ENCODE peak calls at places on chromosomes 1 and 21, in seven cellular contexts. O is IMR-90, P is H9, G is mesenchymal stem cell, U is H1, F is trophoblast cell, W is neuronal stem cell. Z is an unnamed sample.

GRCh38 chr21:42073140-42074099 is 2.3 kb downstream of the UMODL1 start:
- DNase-seq in F (no peak), G (no peak), O (no peak), U (no peak), P (no peak), W (no peak), Z (no peak)

GRCh38 chr1:65067491-65068201 is 80.4 kb upstream of the AK4 start:
- DNase-seq in W (peak), P (peak), G (peak), U (no peak), F (peak), O (peak), Z (peak)

GRCh38 chr1:6509603-6510291 is 18.3 kb upstream of the PLEKHG5 start:
- DNase-seq in O (no peak), P (no peak), U (no peak), W (no peak), F (no peak), G (no peak), Z (no peak)

GRCh38 chr21:39349211-39350093 is 564 bp upstream of the HMGN1 start:
- DNase-seq in O (peak), F (peak), G (peak), W (peak), P (peak), U (peak), Z (peak)

GRCh38 chr1:19323987-19324664 is 12.0 kb downstream of the SLC66A1 start:
- DNase-seq in O (no peak), F (no peak), W (no peak), P (no peak), G (no peak), U (no peak), Z (no peak)

GRCh38 chr1:36455386-36455785 is 5.1 kb upstream of the OSCP1 start:
- DNase-seq in F (no peak), P (no peak), U (no peak), G (no peak), W (no peak), O (no peak), Z (no peak)

GRCh38 chr1:165075725-165076370 is 280.7 kb downstream of the LMX1A start:
- DNase-seq in G (peak), U (no peak), P (peak), W (no peak), F (peak), O (peak), Z (peak)

GRCh38 chr1:115193429-115193828 is 104.1 kb upstream of the TSPAN2 start:
- DNase-seq in W (no peak), U (no peak), O (no peak), F (peak), G (no peak), P (no peak), Z (no peak)

GRCh38 chr1:184945678-184946412 is 28.5 kb downstream of the NIBAN1 start:
- DNase-seq in W (no peak), P (no peak), U (no peak), G (peak), O (peak), F (no peak), Z (no peak)

GRCh38 chr1:50774759-50775351 is 185.2 kb downstream of the FAF1 start:
- DNase-seq in W (peak), O (peak), P (no peak), G (peak), F (peak), U (no peak), Z (peak)

GRCh38 chr1:183279835-183280234 is 93.8 kb downstream of the LAMC2 start:
- DNase-seq in F (peak), O (peak), G (peak), U (no peak), W (no peak), P (no peak), Z (no peak)

GRCh38 chr1:5551274-5551966 is 440.8 kb downstream of the NPHP4 start:
- DNase-seq in P (no peak), W (no peak), U (no peak), F (no peak), O (no peak), G (no peak), Z (no peak)

GRCh38 chr1:54365020-54365797 is 41.0 kb downstream of the SSBP3 start:
- DNase-seq in O (no peak), P (no peak), F (no peak), U (no peak), W (no peak), G (no peak), Z (no peak)

GRCh38 chr21:32423846-32424535 is 11.5 kb downstream of the EVA1C start:
- DNase-seq in G (no peak), P (no peak), F (peak), W (no peak), U (no peak), O (no peak), Z (no peak)

GRCh38 chr1:118039170-118039569 is 109.6 kb downstream of the WDR3 start:
- DNase-seq in U (no peak), P (no peak), W (no peak), G (no peak), F (no peak), O (no peak), Z (no peak)

GRCh38 chr1:205942631-205943159 is 561 bp downstream of the SLC26A9 start:
- DNase-seq in G (no peak), U (no peak), F (no peak), W (no peak), P (no peak), O (no peak), Z (no peak)

GRCh38 chr1:114535401-114535800 is 24.4 kb upstream of the TRIM33 start:
- DNase-seq in U (no peak), W (no peak), F (peak), O (no peak), P (no peak), G (no peak), Z (peak)

GRCh38 chr1:201505505-201505893 is 1.4 kb downstream of the CSRP1 start:
- DNase-seq in G (peak), O (peak), W (no peak), F (no peak), U (no peak), P (peak), Z (peak)

GRCh38 chr1:172269084-172269483 is 151.4 kb upstream of the C1orf105 start:
- DNase-seq in U (no peak), F (no peak), O (no peak), G (no peak), W (no peak), P (no peak), Z (no peak)

GRCh38 chr1:192615055-192615454 is 20.9 kb upstream of the RGS13 start:
- DNase-seq in P (no peak), F (no peak), U (no peak), G (no peak), O (no peak), W (no peak), Z (no peak)
- H2BK5ac ChIP-seq in P (no peak), F (no peak), U (no peak), G (no peak), O (no peak), W (no peak), Z (no peak)

GRCh38 chr1:3542635-3543034 is 68.7 kb downstream of the MEGF6 start:
- DNase-seq in P (no peak), F (no peak), U (no peak), O (no peak), G (no peak), W (no peak), Z (no peak)

GRCh38 chr1:3540876-3541275 is 70.4 kb downstream of the MEGF6 start:
- DNase-seq in G (no peak), W (no peak), O (no peak), P (no peak), F (no peak), U (no peak), Z (no peak)

GRCh38 chr1:3541930-3542329 is 69.4 kb downstream of the MEGF6 start:
- DNase-seq in U (no peak), W (no peak), P (no peak), G (no peak), F (peak), O (no peak), Z (peak)

GRCh38 chr1:3539707-3540425 is 71.4 kb downstream of the MEGF6 start:
- DNase-seq in W (no peak), G (no peak), F (peak), O (no peak), P (no peak), U (no peak), Z (no peak)

DNA sequence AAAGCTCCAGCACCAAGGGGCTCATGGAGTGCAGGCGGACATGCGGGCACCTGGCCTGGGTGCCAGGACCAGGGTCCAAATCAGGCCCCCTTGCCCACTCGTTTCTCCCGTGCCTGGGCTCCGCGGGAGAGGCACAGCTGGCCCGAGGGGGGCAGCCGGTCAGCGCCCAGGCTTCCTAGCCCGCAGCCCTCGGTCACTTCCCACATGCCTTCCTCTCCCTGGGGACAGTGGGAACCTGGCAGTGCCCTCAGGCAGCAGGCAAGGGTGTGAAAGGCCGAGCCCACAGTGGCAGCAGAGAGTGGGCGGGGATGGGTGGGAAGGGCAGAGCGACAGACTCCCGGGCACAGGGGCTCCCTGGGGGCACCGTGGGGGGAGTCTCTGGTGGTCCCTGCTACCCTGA is 69.8 kb downstream of the MEGF6 start:
- DNase-seq in U (no peak), F (peak), W (no peak), O (no peak), G (no peak), P (no peak), Z (no peak)
- H2BK5ac ChIP-seq in U (no peak), F (no peak), W (no peak), O (no peak), G (no peak), P (no peak), Z (no peak)

GRCh38 chr1:161511018-161511755 is 5.9 kb downstream of the FCGR2A start:
- DNase-seq in W (no peak), F (no peak), O (no peak), G (no peak), P (no peak), U (no peak), Z (peak)

GRCh38 chr1:161506336-161507223 is 1.3 kb downstream of the FCGR2A start:
- DNase-seq in P (no peak), W (no peak), O (peak), G (peak), F (peak), U (no peak), Z (no peak)

GRCh38 chr1:161510477-161510876 is 5.2 kb downstream of the FCGR2A start:
- DNase-seq in P (no peak), O (no peak), W (no peak), G (no peak), F (no peak), U (no peak), Z (no peak)

GRCh38 chr1:161505892-161506173 is 576 bp downstream of the FCGR2A start:
- DNase-seq in G (no peak), U (no peak), P (no peak), W (no peak), O (no peak), F (no peak), Z (no peak)

GRCh38 chr1:161511756-161512060 is 6.5 kb downstream of the FCGR2A start:
- DNase-seq in P (no peak), F (no peak), W (no peak), O (no peak), U (no peak), G (no peak), Z (no peak)
- H2BK5ac ChIP-seq in P (no peak), F (no peak), W (no peak), O (no peak), U (no peak), G (no peak), Z (no peak)

GRCh38 chr1:243477676-243478075 is 221.8 kb downstream of the SDCCAG8 start:
- DNase-seq in O (no peak), P (no peak), U (no peak), W (no peak), F (peak), G (no peak), Z (no peak)
- H2BK5ac ChIP-seq in O (no peak), P (no peak), U (no peak), W (no peak), F (no peak), G (no peak), Z (no peak)

DNA sequence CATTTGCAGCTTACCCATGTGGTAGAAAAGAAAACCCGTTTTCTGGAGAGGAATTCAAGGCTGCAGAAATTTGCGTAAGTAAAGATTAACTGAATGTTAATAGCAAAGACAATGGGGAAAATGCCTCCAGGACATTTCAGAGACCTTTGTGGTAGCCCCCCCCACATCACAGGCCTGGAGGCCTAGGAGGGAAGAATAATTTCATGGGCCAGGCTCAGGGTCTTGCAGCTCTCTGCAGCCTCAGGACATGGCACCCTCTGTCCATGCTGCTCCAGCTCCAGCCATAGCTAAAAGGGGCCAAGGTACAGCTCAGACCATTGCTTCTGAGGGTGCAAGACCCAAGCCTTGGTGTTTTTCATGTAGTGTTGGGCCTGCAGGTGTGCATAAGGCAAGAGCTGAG is 92.7 kb upstream of the ZNF678 start:
- DNase-seq in O (no peak), W (no peak), P (no peak), F (no peak), G (no peak), U (no peak), Z (no peak)
- H2BK5ac ChIP-seq in O (no peak), W (no peak), P (no peak), F (no peak), G (no peak), U (no peak), Z (no peak)

GRCh38 chr1:27201295-27201694 is 33.1 kb upstream of the WDTC1 start:
- DNase-seq in F (no peak), U (no peak), O (no peak), P (no peak), G (no peak), W (no peak), Z (no peak)

GRCh38 chr1:27205819-27206218 is 28.6 kb upstream of the WDTC1 start:
- DNase-seq in P (no peak), W (no peak), G (no peak), O (no peak), F (no peak), U (no peak), Z (no peak)

DNA sequence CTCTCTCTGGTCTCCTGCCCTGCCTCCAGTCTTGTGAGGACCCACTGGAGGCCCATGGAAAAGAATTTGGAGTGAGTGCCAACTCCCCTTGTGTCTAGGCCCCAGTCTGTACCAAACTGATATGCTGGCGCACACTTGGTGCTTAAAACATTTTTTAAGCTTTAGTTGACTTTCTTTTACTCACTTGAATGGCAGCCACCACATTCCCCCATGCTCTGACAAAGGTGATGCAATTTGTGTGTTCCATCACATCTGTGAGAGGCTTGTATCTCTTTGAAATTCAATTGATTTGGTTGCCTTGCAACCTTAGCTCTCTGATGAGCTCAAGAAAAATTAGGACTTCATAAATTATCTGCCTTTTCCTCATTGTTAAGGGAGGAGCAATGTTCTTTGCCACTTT is 30.5 kb upstream of the WDTC1 start:
- DNase-seq in F (peak), W (no peak), G (no peak), O (peak), U (no peak), P (no peak), Z (no peak)
- H2BK5ac ChIP-seq in F (no peak), W (no peak), G (no peak), O (no peak), U (no peak), P (no peak), Z (no peak)

GRCh38 chr1:156543066-156543465 is 29.3 kb downstream of the IQGAP3 start:
- DNase-seq in U (no peak), F (peak), O (no peak), P (no peak), G (no peak), W (no peak), Z (no peak)
- H2BK5ac ChIP-seq in U (no peak), F (peak), O (no peak), P (no peak), G (no peak), W (no peak), Z (no peak)

DNA sequence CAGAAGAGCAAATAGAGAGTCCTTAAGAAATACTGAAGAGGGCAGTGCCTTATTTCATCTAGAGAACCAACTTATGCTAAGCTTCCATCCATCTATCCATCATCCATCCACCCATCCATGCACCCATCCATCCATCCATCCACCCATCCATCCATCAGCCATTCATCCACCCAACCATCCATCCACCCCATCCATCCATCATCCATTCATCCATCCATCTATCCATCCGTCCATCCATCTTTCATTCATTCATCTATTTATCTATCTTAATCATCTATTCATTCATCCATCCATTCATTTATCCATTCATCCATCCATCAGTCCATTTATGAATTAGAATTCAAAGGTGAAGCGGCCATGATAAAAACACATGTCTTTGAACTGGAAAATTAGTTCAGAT is 171.5 kb upstream of the FMN2 start:
- DNase-seq in O (no peak), P (no peak), U (no peak), F (no peak), W (no peak), G (no peak), Z (no peak)
- H2BK5ac ChIP-seq in O (no peak), P (no peak), U (no peak), F (no peak), W (no peak), G (no peak), Z (no peak)

Z was measured in mesendoderm.